ENCODE peak calls at places on chromosome 1, in nine cellular contexts. Q is MM.1S, P is cardiac muscle cell, E is neural progenitor cell, D is AG10803, S is heart left ventricle, A is AG04450, K is astrocyte of the spinal cord, U is prostate gland. T is an unnamed sample.
A peak's percentile ranks its signal among the peaks of the same experiment; 100 is the strongest.

GRCh38 chr1:104706631-104707147 is 957.0 kb downstream of the AMY1C start:
- DNase-seq in Q (no peak), P (no peak), E (no peak), D (peak; percentile 41), S (no peak), A (no peak), K (no peak), U (no peak), T (no peak)

GRCh38 chr1:203424861-203425667 is 50.5 kb upstream of the PRELP start:
- DNase-seq in Q (no peak), P (no peak), E (no peak), D (no peak), S (no peak), A (peak; percentile 47), K (no peak), U (no peak), T (no peak)

GRCh38 chr1:21468597-21468996 is 28.7 kb downstream of the NBPF3 start:
- DNase-seq in Q (peak; percentile 19), P (peak; percentile 23), E (peak; percentile 59), D (peak; percentile 27), S (no peak), A (no peak), K (no peak), U (no peak), T (no peak)

GRCh38 chr1:204945565-204945977 is 74.9 kb downstream of the NFASC start:
- DNase-seq in Q (no peak), P (no peak), E (no peak), D (peak; percentile 53), S (no peak), A (no peak), K (no peak), U (no peak), T (no peak)

GRCh38 chr1:57380923-57381322 is 42.9 kb downstream of the DAB1 start:
- DNase-seq in Q (no peak), P (no peak), E (no peak), D (no peak), S (no peak), A (no peak), K (no peak), U (no peak), T (no peak)

GRCh38 chr1:245301162-245301580 is 146.4 kb downstream of the KIF26B start:
- DNase-seq in Q (no peak), P (no peak), E (no peak), D (peak; percentile 68), S (peak; percentile 66), A (peak; percentile 23), K (no peak), U (no peak), T (peak; percentile 65)

GRCh38 chr1:66993076-66993475 is 60.9 kb downstream of the SLC35D1 start:
- DNase-seq in Q (no peak), P (no peak), E (no peak), D (no peak), S (no peak), A (no peak), K (no peak), U (no peak), T (no peak)

GRCh38 chr1:208030320-208031091 is 119.6 kb upstream of the CD34 start:
- DNase-seq in Q (no peak), P (no peak), E (no peak), D (peak; percentile 86), S (peak; percentile 83), A (no peak), K (peak; percentile 67), U (no peak), T (peak; percentile 65)

GRCh38 chr1:71357708-71358107 is 276.9 kb upstream of the ZRANB2 start:
- DNase-seq in Q (no peak), P (no peak), E (peak; percentile 39), D (no peak), S (no peak), A (no peak), K (no peak), U (no peak), T (no peak)

GRCh38 chr1:96214982-96215381 is 506.6 kb upstream of the PTBP2 start:
- DNase-seq in Q (no peak), P (no peak), E (no peak), D (peak; percentile 4), S (no peak), A (no peak), K (no peak), U (no peak), T (no peak)

GRCh38 chr1:1318131-1318652 is 6.3 kb downstream of the INTS11 start:
- DNase-seq in Q (no peak), P (no peak), E (no peak), D (peak; percentile 95), S (no peak), A (peak; percentile 83), K (peak; percentile 95), U (peak; percentile 86), T (peak; percentile 94)

GRCh38 chr1:193558491-193559028 is 372.1 kb upstream of the B3GALT2 start:
- DNase-seq in Q (no peak), P (no peak), E (no peak), D (peak; percentile 3), S (no peak), A (peak; percentile 41), K (peak; percentile 96), U (no peak), T (peak; percentile 93)

GRCh38 chr1:2385606-2386280 is 5.6 kb downstream of the MORN1 start:
- DNase-seq in Q (no peak), P (no peak), E (no peak), D (no peak), S (peak; percentile 44), A (no peak), K (no peak), U (no peak), T (no peak)

GRCh38 chr1:198741744-198742143 is 102.9 kb downstream of the PTPRC start:
- DNase-seq in Q (no peak), P (no peak), E (peak; percentile 35), D (peak; percentile 8), S (peak; percentile 33), A (peak; percentile 6), K (peak; percentile 69), U (no peak), T (no peak)

GRCh38 chr1:76950306-76950705 is 83.0 kb downstream of the ST6GALNAC5 start:
- DNase-seq in Q (no peak), P (no peak), E (no peak), D (peak; percentile 49), S (no peak), A (no peak), K (no peak), U (no peak), T (no peak)

GRCh38 chr1:204493145-204493881 is 1.3 kb downstream of the PIK3C2B start:
- DNase-seq in Q (no peak), P (peak; percentile 69), E (peak; percentile 53), D (peak; percentile 82), S (peak; percentile 76), A (no peak), K (peak; percentile 65), U (peak; percentile 65), T (no peak)

GRCh38 chr1:77889240-77889637 is 815 bp downstream of the NEXN start:
- DNase-seq in Q (no peak), P (peak; percentile 63), E (peak; percentile 52), D (peak; percentile 60), S (no peak), A (peak; percentile 53), K (peak; percentile 74), U (no peak), T (peak; percentile 38)

GRCh38 chr1:94981574-94981973 is 54.7 kb upstream of the CNN3 start:
- DNase-seq in Q (no peak), P (no peak), E (no peak), D (no peak), S (no peak), A (no peak), K (no peak), U (no peak), T (no peak)

GRCh38 chr1:103520822-103521221 is 4.7 kb upstream of the RNPC3 start:
- DNase-seq in Q (no peak), P (no peak), E (no peak), D (no peak), S (no peak), A (no peak), K (no peak), U (no peak), T (no peak)

GRCh38 chr1:183528577-183528976 is 56.3 kb downstream of the SMG7 start:
- DNase-seq in Q (no peak), P (no peak), E (no peak), D (no peak), S (no peak), A (no peak), K (no peak), U (no peak), T (no peak)

GRCh38 chr1:221517961-221518360 is 223.9 kb downstream of the DUSP10 start:
- DNase-seq in Q (no peak), P (no peak), E (no peak), D (peak; percentile 80), S (no peak), A (no peak), K (no peak), U (no peak), T (no peak)

GRCh38 chr1:235127774-235128452 is 724 bp downstream of the TOMM20 start:
- DNase-seq in Q (peak; percentile 39), P (peak; percentile 15), E (peak; percentile 7), D (peak; percentile 5), S (no peak), A (no peak), K (peak; percentile 10), U (no peak), T (no peak)

GRCh38 chr1:245258271-245258920 is 103.6 kb downstream of the KIF26B start:
- DNase-seq in Q (no peak), P (no peak), E (no peak), D (no peak), S (no peak), A (no peak), K (no peak), U (peak; percentile 68), T (no peak)

GRCh38 chr1:50605186-50605875 is 182.1 kb upstream of the DMRTA2 start:
- DNase-seq in Q (no peak), P (peak; percentile 18), E (peak; percentile 61), D (peak; percentile 46), S (no peak), A (no peak), K (peak; percentile 36), U (peak; percentile 28), T (no peak)
- TF ChIP-seq CTCF in Q (peak; percentile 34), P (peak; percentile 61), E (peak; percentile 79), D (peak; percentile 69), S (no peak), A (peak; percentile 65), K (peak; percentile 55), U (no peak), T (peak; percentile 40)

GRCh38 chr1:27690205-27690604 is 18.2 kb upstream of the IFI6 start:
- DNase-seq in Q (no peak), P (no peak), E (no peak), D (no peak), S (no peak), A (no peak), K (no peak), U (no peak), T (no peak)
- H3K4me3 ChIP-seq in Q (no peak overlapping the region), P (no peak overlapping the region), E (no peak overlapping the region), D (no peak overlapping the region), S (no peak overlapping the region), A (no peak overlapping the region), K (no peak overlapping the region), U (no peak overlapping the region), T (no peak overlapping the region)

GRCh38 chr1:46303038-46303871 is at the start of the genes LRRC41 and UQCRH:
- DNase-seq in Q (peak; percentile 97), P (peak; percentile 96), E (peak; percentile 98), D (peak; percentile 99), S (peak; percentile 96), A (peak; percentile 95), K (peak; percentile 99), U (peak; percentile 95), T (peak; percentile 93)
- TF ChIP-seq CTCF in Q (no peak), P (no peak), E (peak; percentile 33), D (no peak), S (peak; percentile 6), A (no peak), K (no peak), U (no peak), T (no peak)

GRCh38 chr1:112393634-112393976 is 2.4 kb upstream of the CTTNBP2NL start:
- DNase-seq in Q (no peak), P (no peak), E (no peak), D (peak; percentile 47), S (no peak), A (no peak), K (peak; percentile 42), U (no peak), T (no peak)
- H3K4me3 ChIP-seq in Q (no peak overlapping the region), P (no peak overlapping the region), E (no peak overlapping the region), D (peak overlapping the region; percentile 20), S (peak overlapping the region; percentile 15), A (no peak overlapping the region), K (no peak overlapping the region), U (no peak overlapping the region), T (no peak overlapping the region)